ENCODE peak calls at places on chromosome 5, in four cellular contexts. One of them, this sample, is unnamed.

GRCh38 chr5:148979104-148979723 is 83.6 kb downstream of the SH3TC2 start:
- DNase-seq in K562: no peak
- DNase-seq in GM12878: no peak
- DNase-seq in HCT116: no peak
- DNase-seq in this sample: no peak

GRCh38 chr5:120544043-120544442 is 79.9 kb downstream of the PRR16 start:
- DNase-seq in K562: no peak
- DNase-seq in GM12878: no peak
- DNase-seq in HCT116: no peak
- DNase-seq in this sample: no peak

GRCh38 chr5:151745071-151745705 is 13.2 kb downstream of the ATOX1 start:
- DNase-seq in K562: no peak
- DNase-seq in GM12878: peak
- DNase-seq in HCT116: peak
- DNase-seq in this sample: no peak

GRCh38 chr5:137954131-137954879 is 65.0 kb downstream of the PKD2L2 start:
- DNase-seq in K562: no peak
- DNase-seq in GM12878: no peak
- DNase-seq in HCT116: no peak
- DNase-seq in this sample: no peak

GRCh38 chr5:72477644-72478043 is 29.6 kb downstream of the ZNF366 start:
- DNase-seq in K562: no peak
- DNase-seq in GM12878: no peak
- DNase-seq in HCT116: no peak
- DNase-seq in this sample: no peak

GRCh38 chr5:62268239-62268638 is 37.8 kb upstream of the KIF2A start:
- DNase-seq in K562: no peak
- DNase-seq in GM12878: peak
- DNase-seq in HCT116: peak
- DNase-seq in this sample: peak

GRCh38 chr5:137837741-137838389 is 29.8 kb upstream of the MYOT start:
- DNase-seq in K562: no peak
- DNase-seq in GM12878: no peak
- DNase-seq in HCT116: no peak
- DNase-seq in this sample: no peak

GRCh38 chr5:91186101-91186500 is 197.0 kb downstream of the ARRDC3 start:
- DNase-seq in K562: no peak
- DNase-seq in GM12878: no peak
- DNase-seq in HCT116: no peak
- DNase-seq in this sample: no peak

GRCh38 chr5:171823269-171823668 is 37.7 kb downstream of the SMIM23 start:
- DNase-seq in K562: no peak
- DNase-seq in GM12878: no peak
- DNase-seq in HCT116: no peak
- DNase-seq in this sample: no peak

GRCh38 chr5:82754347-82754746 is 322.8 kb downstream of the TMEM167A start:
- DNase-seq in K562: no peak
- DNase-seq in GM12878: no peak
- DNase-seq in HCT116: no peak
- DNase-seq in this sample: no peak

GRCh38 chr5:57447656-57448055 is 35.0 kb downstream of the ACTBL2 start:
- DNase-seq in K562: no peak
- DNase-seq in GM12878: no peak
- DNase-seq in HCT116: no peak
- DNase-seq in this sample: no peak

GRCh38 chr5:146877783-146878470 is 630 bp downstream of the PPP2R2B start:
- DNase-seq in K562: no peak
- DNase-seq in GM12878: no peak
- DNase-seq in HCT116: no peak
- DNase-seq in this sample: no peak

GRCh38 chr5:81606150-81606549 is 144.7 kb downstream of the SSBP2 start:
- DNase-seq in K562: no peak
- DNase-seq in GM12878: no peak
- DNase-seq in HCT116: no peak
- DNase-seq in this sample: no peak

GRCh38 chr5:152824316-152824715 is 419.2 kb upstream of the NMUR2 start:
- DNase-seq in K562: no peak
- DNase-seq in GM12878: no peak
- DNase-seq in HCT116: no peak
- DNase-seq in this sample: no peak

GRCh38 chr5:23977996-23978395 is 470.6 kb downstream of the PRDM9 start:
- DNase-seq in K562: peak
- DNase-seq in GM12878: no peak
- DNase-seq in HCT116: no peak
- DNase-seq in this sample: peak

GRCh38 chr5:103862398-103862797 is 299.8 kb upstream of the NUDT12 start:
- DNase-seq in K562: no peak
- DNase-seq in GM12878: no peak
- DNase-seq in HCT116: no peak
- DNase-seq in this sample: no peak

GRCh38 chr5:107388111-107388861 is 282.5 kb downstream of the EFNA5 start:
- DNase-seq in K562: no peak
- DNase-seq in GM12878: peak
- DNase-seq in HCT116: no peak
- DNase-seq in this sample: peak

GRCh38 chr5:72599519-72600400 is 92.5 kb upstream of the ZNF366 start:
- DNase-seq in K562: no peak
- DNase-seq in GM12878: no peak
- DNase-seq in HCT116: no peak
- DNase-seq in this sample: no peak

GRCh38 chr5:67815455-67816391 is 399.8 kb upstream of the PIK3R1 start:
- DNase-seq in K562: no peak
- DNase-seq in GM12878: no peak
- DNase-seq in HCT116: no peak
- DNase-seq in this sample: peak

GRCh38 chr5:93569295-93570164 is 11.5 kb downstream of the NR2F1-AS1 start:
- DNase-seq in K562: no peak
- DNase-seq in GM12878: no peak
- DNase-seq in HCT116: no peak
- DNase-seq in this sample: no peak

GRCh38 chr5:74501674-74502478 is 138.7 kb downstream of the ENC1 start:
- DNase-seq in K562: no peak
- DNase-seq in GM12878: no peak
- DNase-seq in HCT116: no peak
- DNase-seq in this sample: no peak

GRCh38 chr5:142095651-142096330 is 12.8 kb upstream of the NDFIP1 start:
- DNase-seq in K562: no peak
- DNase-seq in GM12878: peak
- DNase-seq in HCT116: no peak
- DNase-seq in this sample: no peak

GRCh38 chr5:110757118-110757729 is 18.4 kb downstream of the SLC25A46 start:
- DNase-seq in K562: peak
- DNase-seq in GM12878: no peak
- DNase-seq in HCT116: peak
- DNase-seq in this sample: peak

GRCh38 chr5:107012371-107012770 is 658.4 kb downstream of the EFNA5 start:
- DNase-seq in K562: no peak
- DNase-seq in GM12878: no peak
- DNase-seq in HCT116: no peak
- DNase-seq in this sample: no peak

GRCh38 chr5:168152660-168153059 is 138.8 kb upstream of the WWC1 start:
- DNase-seq in K562: no peak
- DNase-seq in GM12878: no peak
- DNase-seq in HCT116: no peak
- DNase-seq in this sample: no peak

GRCh38 chr5:150576449-150576949 is 64.0 kb upstream of the SYNPO start:
- DNase-seq in K562: no peak
- DNase-seq in GM12878: no peak
- DNase-seq in HCT116: no peak
- DNase-seq in this sample: no peak

GRCh38 chr5:98844865-98845264 is 71.4 kb downstream of the RGMB start:
- DNase-seq in K562: no peak
- DNase-seq in GM12878: no peak
- DNase-seq in HCT116: no peak
- DNase-seq in this sample: no peak

GRCh38 chr5:159330131-159330530 is at the start of gene IL12B:
- DNase-seq in K562: no peak
- DNase-seq in GM12878: no peak
- DNase-seq in HCT116: no peak
- DNase-seq in this sample: no peak

GRCh38 chr5:169161022-169161680 is 139.8 kb downstream of the SLIT3 start:
- DNase-seq in K562: no peak
- DNase-seq in GM12878: no peak
- DNase-seq in HCT116: no peak
- DNase-seq in this sample: no peak

GRCh38 chr5:136195971-136196577 is 3.1 kb upstream of the SMIM32 start:
- DNase-seq in K562: no peak
- DNase-seq in GM12878: no peak
- DNase-seq in HCT116: no peak
- DNase-seq in this sample: no peak

GRCh38 chr5:128870923-128871322 is 94.4 kb upstream of the SLC27A6 start:
- DNase-seq in K562: no peak
- DNase-seq in GM12878: no peak
- DNase-seq in HCT116: no peak
- DNase-seq in this sample: no peak

GRCh38 chr5:148970228-148970627 is 92.6 kb downstream of the SH3TC2 start:
- DNase-seq in K562: no peak
- DNase-seq in GM12878: no peak
- DNase-seq in HCT116: no peak
- DNase-seq in this sample: peak

GRCh38 chr5:64822329-64822728 is 53.6 kb downstream of the CWC27 start:
- DNase-seq in K562: no peak
- DNase-seq in GM12878: no peak
- DNase-seq in HCT116: no peak
- DNase-seq in this sample: no peak

GRCh38 chr5:76542236-76542635 is 81.0 kb downstream of the F2RL2 start:
- DNase-seq in K562: no peak
- DNase-seq in GM12878: no peak
- DNase-seq in HCT116: no peak
- DNase-seq in this sample: no peak

GRCh38 chr5:181189962-181190710 is 14.9 kb downstream of the TRIM7 start:
- DNase-seq in K562: no peak
- DNase-seq in GM12878: no peak
- DNase-seq in HCT116: no peak
- DNase-seq in this sample: no peak

DNA sequence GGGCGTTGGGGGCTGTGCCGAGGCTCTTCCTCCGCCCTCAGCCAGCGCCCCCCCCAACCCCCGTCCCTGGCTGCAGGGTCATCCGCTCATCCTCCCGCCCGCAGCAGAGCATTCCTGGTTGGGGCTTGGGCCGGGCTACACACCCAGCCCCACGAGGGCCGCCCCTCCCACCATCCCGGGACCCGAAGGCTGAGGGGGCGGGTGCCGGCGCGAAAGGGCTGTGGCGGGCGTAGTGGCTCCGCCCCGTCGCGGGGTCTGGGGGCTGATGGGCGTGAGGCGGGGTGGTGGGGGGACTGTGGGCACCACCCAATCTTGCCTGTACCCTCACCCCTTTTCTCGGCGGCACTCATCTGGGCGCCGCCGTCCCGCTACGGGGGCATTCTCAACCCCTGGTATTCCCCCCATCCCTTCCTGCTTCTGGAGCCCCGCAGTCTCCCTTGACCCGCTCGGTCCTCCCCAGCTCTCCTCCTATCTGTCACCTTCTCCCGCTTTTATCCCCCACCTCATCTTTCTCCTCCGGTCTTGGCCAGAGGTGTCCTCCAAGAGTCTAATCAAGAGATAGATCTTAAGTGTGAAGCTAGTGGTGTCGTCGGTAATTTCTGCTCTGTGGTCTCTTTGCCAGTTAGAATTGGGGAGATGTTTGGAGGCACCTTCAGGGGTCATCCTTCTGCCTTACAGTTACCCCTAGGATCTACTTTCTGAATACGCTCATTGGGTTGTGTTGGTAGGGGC is 1.6 kb downstream of the FER start:
- DNase-seq in K562: peak
- DNase-seq in GM12878: no peak
- DNase-seq in HCT116: no peak
- DNase-seq in this sample: peak
- TF ChIP-seq JUND in K562: no peak
- TF ChIP-seq JUND in GM12878: no peak
- TF ChIP-seq JUND in HCT116: no peak
- TF ChIP-seq JUND in this sample: no peak

DNA sequence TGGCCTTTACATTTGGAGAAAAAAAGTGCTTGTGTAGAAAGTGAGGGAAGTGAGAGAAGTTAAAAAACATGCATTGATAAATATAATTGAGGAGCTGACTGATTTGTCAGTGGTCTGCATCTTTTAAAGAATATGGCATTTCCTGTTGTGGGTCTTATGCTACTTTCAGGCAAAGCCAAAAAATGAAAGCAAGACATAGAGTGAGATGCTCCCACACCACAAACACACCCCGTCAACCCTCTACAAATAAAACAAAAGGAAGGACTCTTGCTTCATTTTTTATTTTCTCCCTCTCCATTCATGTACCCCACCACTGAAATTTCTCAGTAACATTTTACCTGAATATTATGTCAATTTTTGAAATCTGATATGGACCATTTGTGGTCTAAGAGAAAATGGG is 22.1 kb upstream of the PLCXD3 start:
- DNase-seq in K562: no peak
- DNase-seq in GM12878: no peak
- DNase-seq in HCT116: no peak
- DNase-seq in this sample: no peak
- TF ChIP-seq JUND in K562: no peak
- TF ChIP-seq JUND in GM12878: no peak
- TF ChIP-seq JUND in HCT116: no peak
- TF ChIP-seq JUND in this sample: no peak

DNA sequence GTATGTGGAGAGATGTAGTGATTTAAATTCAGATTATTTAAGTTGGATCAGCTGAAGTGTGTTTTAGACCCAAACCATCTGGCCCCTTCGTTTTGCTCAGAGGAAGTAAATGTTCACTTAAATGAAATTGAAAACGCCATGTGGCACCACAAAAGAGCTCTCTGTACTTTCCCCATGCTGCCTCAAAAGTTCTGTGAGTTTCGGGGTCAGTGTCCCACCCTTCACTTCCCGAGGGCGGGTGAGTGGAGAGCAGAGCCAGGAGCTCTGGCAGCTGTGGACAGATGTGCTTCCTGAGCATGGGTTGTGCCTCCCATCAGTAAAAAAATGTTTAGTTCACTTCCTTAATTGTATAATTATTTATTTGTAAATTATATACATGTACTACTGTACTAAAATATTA is 48.4 kb downstream of the PSD2 start:
- DNase-seq in K562: no peak
- DNase-seq in GM12878: peak
- DNase-seq in HCT116: no peak
- DNase-seq in this sample: no peak
- TF ChIP-seq JUND in K562: no peak
- TF ChIP-seq JUND in GM12878: no peak
- TF ChIP-seq JUND in HCT116: no peak
- TF ChIP-seq JUND in this sample: no peak

GRCh38 chr5:127399068-127399467 is 108.5 kb downstream of the MEGF10 start:
- DNase-seq in K562: no peak
- DNase-seq in GM12878: no peak
- DNase-seq in HCT116: no peak
- DNase-seq in this sample: no peak

GRCh38 chr5:127398508-127398907 is 107.9 kb downstream of the MEGF10 start:
- DNase-seq in K562: no peak
- DNase-seq in GM12878: no peak
- DNase-seq in HCT116: no peak
- DNase-seq in this sample: no peak

GRCh38 chr5:127400946-127401670 is 110.5 kb downstream of the MEGF10 start:
- DNase-seq in K562: no peak
- DNase-seq in GM12878: no peak
- DNase-seq in HCT116: no peak
- DNase-seq in this sample: no peak

GRCh38 chr5:127404190-127404589 is 113.2 kb upstream of the PRRC1 start:
- DNase-seq in K562: no peak
- DNase-seq in GM12878: no peak
- DNase-seq in HCT116: no peak
- DNase-seq in this sample: no peak

GRCh38 chr5:127400524-127400923 is 109.9 kb downstream of the MEGF10 start:
- DNase-seq in K562: no peak
- DNase-seq in GM12878: no peak
- DNase-seq in HCT116: no peak
- DNase-seq in this sample: no peak
- TF ChIP-seq JUND in K562: no peak
- TF ChIP-seq JUND in GM12878: no peak
- TF ChIP-seq JUND in HCT116: no peak
- TF ChIP-seq JUND in this sample: no peak